ENCODE peak calls at places on chromosomes 6 and 20, in ten cellular contexts. I, Z, V, F, X, E, L, T, H and Q are unnamed samples. For H3K36me3, the result is how much of the 10 kb centered on the place peaks cover.

GRCh38 chr6:166929534-166930189 is 26.7 kb downstream of the RNASET2 start:
- DNase-seq in I (no peak), Z (no peak), V (no peak), F (no peak), X (no peak), E (no peak), L (no peak), T (no peak), H (no peak), Q (no peak)

GRCh38 chr20:62548483-62548882 is 72.7 kb upstream of the GATA5 start:
- DNase-seq in I (no peak), Z (no peak), V (no peak), F (no peak), X (no peak), E (no peak), L (no peak), T (no peak), H (no peak), Q (no peak)

GRCh38 chr6:43698584-43699349 is 11.2 kb upstream of the MRPS18A start:
- DNase-seq in I (no peak), Z (peak), V (peak), F (peak), X (peak), E (peak), L (peak), T (peak), H (no peak), Q (no peak)

GRCh38 chr6:156256161-156256560 is 521.0 kb upstream of the ARID1B start:
- DNase-seq in I (no peak), Z (no peak), V (no peak), F (no peak), X (no peak), E (no peak), L (no peak), T (no peak), H (no peak), Q (no peak)

GRCh38 chr6:147530132-147531060 is 21.9 kb downstream of the SAMD5 start:
- DNase-seq in I (no peak), Z (no peak), V (no peak), F (no peak), X (no peak), E (no peak), L (no peak), T (peak), H (peak), Q (no peak)

GRCh38 chr6:131035582-131035981 is 27.5 kb downstream of the EPB41L2 start:
- DNase-seq in I (no peak), Z (no peak), V (no peak), F (no peak), X (no peak), E (no peak), L (no peak), T (no peak), H (no peak), Q (no peak)

GRCh38 chr6:70396796-70397729 is 16.2 kb upstream of the FAM135A start:
- DNase-seq in I (no peak), Z (no peak), V (no peak), F (no peak), X (no peak), E (no peak), L (no peak), T (no peak), H (no peak), Q (no peak)

GRCh38 chr20:58448958-58449357 is 59.9 kb downstream of the VAPB start:
- DNase-seq in I (no peak), Z (no peak), V (no peak), F (no peak), X (no peak), E (no peak), L (no peak), T (no peak), H (no peak), Q (no peak)

GRCh38 chr6:41302638-41303037 is 16.2 kb upstream of the TREM1 start:
- DNase-seq in I (no peak), Z (no peak), V (no peak), F (no peak), X (no peak), E (no peak), L (no peak), T (no peak), H (no peak), Q (no peak)

GRCh38 chr6:139376604-139377218 is 2.3 kb upstream of the CITED2 start:
- DNase-seq in I (no peak), Z (peak), V (peak), F (peak), X (peak), E (peak), L (peak), T (peak), H (peak), Q (no peak)

GRCh38 chr6:42820509-42821340 is 38.9 kb downstream of the BICRAL start:
- DNase-seq in I (no peak), Z (no peak), V (no peak), F (peak), X (no peak), E (peak), L (peak), T (peak), H (no peak), Q (no peak)

GRCh38 chr20:57433658-57434389 is 42.6 kb downstream of the RBM38 start:
- DNase-seq in I (no peak), Z (no peak), V (no peak), F (no peak), X (no peak), E (no peak), L (no peak), T (no peak), H (no peak), Q (no peak)

GRCh38 chr6:169850154-169850553 is 98.7 kb downstream of the ERMARD start:
- DNase-seq in I (no peak), Z (no peak), V (no peak), F (no peak), X (no peak), E (no peak), L (no peak), T (no peak), H (no peak), Q (no peak)

GRCh38 chr20:62949887-62950286 is 2.6 kb upstream of the SLC17A9 start:
- DNase-seq in I (no peak), Z (no peak), V (no peak), F (no peak), X (no peak), E (no peak), L (no peak), T (peak), H (no peak), Q (no peak)

GRCh38 chr20:38291961-38292360 is 12.0 kb upstream of the BPI start:
- DNase-seq in I (no peak), Z (no peak), V (no peak), F (no peak), X (no peak), E (no peak), L (no peak), T (no peak), H (no peak), Q (no peak)

GRCh38 chr6:106444777-106445507 is 84.4 kb downstream of the CRYBG1 start:
- DNase-seq in I (no peak), Z (peak), V (no peak), F (no peak), X (peak), E (no peak), L (no peak), T (peak), H (peak), Q (no peak)

GRCh38 chr6:89793586-89793985 is 26.0 kb downstream of the MDN1 start:
- DNase-seq in I (no peak), Z (no peak), V (no peak), F (peak), X (no peak), E (no peak), L (peak), T (no peak), H (no peak), Q (no peak)

GRCh38 chr6:38215651-38216319 is 396.3 kb downstream of the ZFAND3 start:
- DNase-seq in I (no peak), Z (no peak), V (no peak), F (no peak), X (no peak), E (no peak), L (no peak), T (no peak), H (no peak), Q (no peak)

GRCh38 chr6:159042003-159042823 is 2.6 kb downstream of the TAGAP start:
- DNase-seq in I (peak), Z (peak), V (peak), F (peak), X (peak), E (peak), L (peak), T (peak), H (peak), Q (no peak)

GRCh38 chr6:91453479-91453878 is 866.6 kb upstream of the MAP3K7 start:
- DNase-seq in I (no peak), Z (no peak), V (no peak), F (no peak), X (no peak), E (no peak), L (no peak), T (no peak), H (no peak), Q (no peak)

GRCh38 chr6:111992851-111993250 is 61.1 kb upstream of the CCN6 start:
- DNase-seq in I (no peak), Z (peak), V (no peak), F (no peak), X (no peak), E (no peak), L (no peak), T (no peak), H (no peak), Q (no peak)

GRCh38 chr6:40325791-40326190 is 261.4 kb downstream of the LRFN2 start:
- DNase-seq in I (no peak), Z (no peak), V (no peak), F (no peak), X (no peak), E (no peak), L (no peak), T (no peak), H (no peak), Q (no peak)

GRCh38 chr6:66496659-66497058 is 789.6 kb upstream of the EYS start:
- DNase-seq in I (no peak), Z (no peak), V (no peak), F (no peak), X (peak), E (no peak), L (no peak), T (peak), H (peak), Q (no peak)

GRCh38 chr6:125346143-125346925 is 44.6 kb upstream of the HDDC2 start:
- DNase-seq in I (no peak), Z (no peak), V (no peak), F (no peak), X (no peak), E (no peak), L (peak), T (peak), H (no peak), Q (no peak)

GRCh38 chr6:135955106-135955505 is 103.6 kb downstream of the PDE7B start:
- DNase-seq in I (no peak), Z (no peak), V (no peak), F (no peak), X (no peak), E (no peak), L (no peak), T (no peak), H (no peak), Q (no peak)

GRCh38 chr6:123564363-123564762 is 72.4 kb downstream of the TRDN start:
- DNase-seq in I (no peak), Z (no peak), V (no peak), F (no peak), X (no peak), E (no peak), L (no peak), T (no peak), H (no peak), Q (no peak)

GRCh38 chr20:63484651-63485403 is 12.4 kb upstream of the KCNQ2 start:
- DNase-seq in I (no peak), Z (no peak), V (no peak), F (no peak), X (no peak), E (no peak), L (no peak), T (no peak), H (no peak), Q (no peak)

GRCh38 chr20:8721098-8721497 is 347.8 kb upstream of the PLCB4 start:
- DNase-seq in I (no peak), Z (peak), V (peak), F (peak), X (peak), E (peak), L (peak), T (peak), H (peak), Q (no peak)

GRCh38 chr6:13427838-13428527 is 59.4 kb downstream of the GFOD1 start:
- DNase-seq in I (no peak), Z (no peak), V (peak), F (no peak), X (no peak), E (no peak), L (no peak), T (peak), H (no peak), Q (no peak)
- TF ChIP-seq CTCF in I (peak), Z (no peak), V (no peak), F (no peak), X (peak), E (no peak), L (no peak), T (peak), H (no peak), Q (no peak)

GRCh38 chr6:13280253-13280652 is 48.1 kb downstream of the TBC1D7 start:
- DNase-seq in I (no peak), Z (no peak), V (no peak), F (no peak), X (no peak), E (no peak), L (no peak), T (no peak), H (no peak), Q (no peak)
- H3K36me3 ChIP-seq in I (under half), Z (under half), V (under half), F (under half), X (under half), E (under half), L (under half), T (under half), H (under half), Q (under half)

DNA sequence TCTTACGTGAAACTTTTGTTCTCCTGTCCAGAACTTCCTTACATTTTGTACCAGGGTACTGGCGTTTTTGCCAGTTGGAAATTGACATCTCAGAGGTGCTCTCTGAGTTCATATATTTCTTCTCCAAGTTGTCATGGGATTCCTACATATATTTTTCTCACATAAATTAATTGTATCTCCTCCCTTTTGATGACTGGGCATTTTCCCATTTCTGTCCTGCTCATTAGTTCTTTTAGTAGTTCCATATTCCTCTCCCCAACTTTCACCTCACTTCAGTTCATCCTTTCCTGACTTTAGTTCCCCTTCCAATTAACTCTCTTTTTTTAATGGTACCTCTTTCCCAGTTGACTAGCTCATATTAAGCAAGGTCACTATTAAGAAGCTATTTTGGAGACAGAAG is 10.8 kb downstream of the ZKSCAN8 start:
- DNase-seq in I (no peak), Z (no peak), V (no peak), F (no peak), X (no peak), E (no peak), L (no peak), T (no peak), H (no peak), Q (no peak)
- TF ChIP-seq CTCF in I (no peak), Z (no peak), V (no peak), F (no peak), X (no peak), E (no peak), L (no peak), T (no peak), H (no peak), Q (no peak)

DNA sequence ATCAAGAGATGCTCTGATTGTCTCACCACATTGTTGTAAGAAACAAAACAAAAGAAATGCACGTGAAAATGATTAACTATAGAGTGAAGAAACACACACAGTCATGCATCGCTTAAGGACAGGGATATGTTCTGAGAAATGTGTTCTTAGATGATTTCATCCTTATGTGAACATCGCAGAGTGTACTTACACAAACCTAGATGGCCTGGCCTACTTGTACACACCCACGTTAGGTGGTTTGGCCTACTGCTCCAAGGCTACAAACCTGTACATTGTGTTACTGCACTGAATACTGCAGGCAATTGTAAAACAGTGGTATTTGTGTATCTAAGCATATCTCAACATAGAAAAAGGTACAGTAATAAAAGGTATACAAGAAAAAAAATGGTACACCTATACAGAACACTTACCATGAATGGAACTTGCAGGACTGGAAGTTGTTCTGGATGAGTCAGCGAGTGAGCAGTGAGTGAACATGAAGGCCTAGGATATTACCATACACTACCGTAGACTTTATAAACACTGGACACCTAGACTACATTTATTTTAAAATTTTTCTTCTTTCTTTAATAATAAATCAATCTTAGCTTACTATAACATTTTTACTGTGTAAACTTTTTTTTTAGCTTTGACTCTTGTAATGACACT is 48.6 kb downstream of the FKBP5 start:
- DNase-seq in I (no peak), Z (peak), V (no peak), F (no peak), X (no peak), E (no peak), L (no peak), T (no peak), H (no peak), Q (no peak)
- H3K36me3 ChIP-seq in I (under half), Z (under half), V (half or more), F (half or more), X (under half), E (under half), L (half or more), T (under half), H (under half), Q (under half)

GRCh38 chr6:50116390-50116789 is 66.7 kb upstream of the DEFB112 start:
- DNase-seq in I (no peak), Z (no peak), V (no peak), F (no peak), X (no peak), E (no peak), L (no peak), T (peak), H (no peak), Q (no peak)
- TF ChIP-seq CTCF in I (no peak), Z (no peak), V (no peak), F (no peak), X (no peak), E (no peak), L (no peak), T (no peak), H (no peak), Q (no peak)

GRCh38 chr20:3864518-3864917 is 17.9 kb downstream of the MAVS start:
- DNase-seq in I (no peak), Z (no peak), V (no peak), F (no peak), X (no peak), E (peak), L (no peak), T (no peak), H (no peak), Q (no peak)

GRCh38 chr20:3861191-3861590 is 14.6 kb downstream of the MAVS start:
- DNase-seq in I (no peak), Z (no peak), V (no peak), F (no peak), X (no peak), E (no peak), L (no peak), T (no peak), H (no peak), Q (no peak)

GRCh38 chr20:3863317-3863716 is 16.7 kb downstream of the MAVS start:
- DNase-seq in I (no peak), Z (no peak), V (no peak), F (no peak), X (no peak), E (no peak), L (no peak), T (no peak), H (no peak), Q (no peak)

GRCh38 chr20:3865152-3865886 is 18.7 kb downstream of the MAVS start:
- DNase-seq in I (no peak), Z (no peak), V (no peak), F (no peak), X (no peak), E (no peak), L (no peak), T (no peak), H (no peak), Q (no peak)

GRCh38 chr20:3862333-3862732 is 15.7 kb downstream of the MAVS start:
- DNase-seq in I (no peak), Z (no peak), V (no peak), F (no peak), X (no peak), E (no peak), L (no peak), T (no peak), H (no peak), Q (no peak)
- H3K36me3 ChIP-seq in I (under half), Z (half or more), V (half or more), F (half or more), X (under half), E (under half), L (half or more), T (under half), H (under half), Q (half or more)

GRCh38 chr20:44540834-44541233 is 19.0 kb upstream of the SERINC3 start:
- DNase-seq in I (no peak), Z (peak), V (no peak), F (no peak), X (no peak), E (no peak), L (no peak), T (peak), H (no peak), Q (no peak)

GRCh38 chr20:44541957-44542356 is 20.1 kb upstream of the SERINC3 start:
- DNase-seq in I (no peak), Z (no peak), V (no peak), F (no peak), X (no peak), E (no peak), L (no peak), T (no peak), H (no peak), Q (no peak)

GRCh38 chr20:44536139-44536538 is 14.3 kb upstream of the SERINC3 start:
- DNase-seq in I (no peak), Z (no peak), V (no peak), F (no peak), X (no peak), E (no peak), L (no peak), T (no peak), H (no peak), Q (no peak)

GRCh38 chr20:44533928-44534327 is 12.1 kb upstream of the SERINC3 start:
- DNase-seq in I (no peak), Z (no peak), V (no peak), F (no peak), X (no peak), E (no peak), L (no peak), T (no peak), H (no peak), Q (no peak)

DNA sequence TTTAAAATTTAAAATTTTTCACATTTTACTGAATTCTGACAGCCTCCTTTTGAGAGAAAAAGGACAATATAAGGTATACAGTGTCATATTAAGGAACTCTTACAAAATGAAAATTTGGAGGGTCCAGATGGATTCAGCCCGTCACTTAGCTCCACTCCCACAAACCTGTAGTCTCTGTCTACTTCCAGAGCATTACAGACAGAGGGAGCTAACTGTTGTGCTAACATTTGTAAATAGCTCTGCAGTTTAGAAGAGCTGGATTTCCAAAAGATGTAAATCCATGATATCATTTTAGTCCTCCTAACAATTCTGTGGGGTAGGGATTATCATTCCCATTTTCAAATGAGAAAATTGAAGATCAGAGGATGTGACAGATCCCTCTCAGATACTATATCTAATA is 16.1 kb upstream of the SERINC3 start:
- DNase-seq in I (no peak), Z (peak), V (no peak), F (no peak), X (no peak), E (no peak), L (no peak), T (no peak), H (no peak), Q (no peak)
- TF ChIP-seq CTCF in I (no peak), Z (peak), V (no peak), F (peak), X (peak), E (peak), L (no peak), T (no peak), H (no peak), Q (peak)

GRCh38 chr20:46377532-46377931 is 28.9 kb downstream of the ELMO2 start:
- DNase-seq in I (no peak), Z (no peak), V (no peak), F (no peak), X (no peak), E (no peak), L (no peak), T (no peak), H (no peak), Q (no peak)
- H3K36me3 ChIP-seq in I (under half), Z (half or more), V (half or more), F (half or more), X (under half), E (under half), L (half or more), T (under half), H (under half), Q (under half)